ENCODE peak calls at places on chromosomes 1 and 21, in five cellular contexts. A is keratinocyte, F is neuronal stem cell, T is hepatocyte, Y is heart left ventricle. K is an unnamed sample. For H3K4me1, the result is how much of the 10 kb centered on the place peaks cover.

GRCh38 chr1:231827337-231828105 is 200.9 kb downstream of the DISC1 start:
- DNase-seq in A (peak), F (no peak), T (no peak), Y (no peak), K (no peak)

GRCh38 chr21:44012474-44013379 is 618 bp downstream of the TRAPPC10 start:
- DNase-seq in A (no peak), F (peak), T (peak), Y (peak), K (peak)

GRCh38 chr21:26280715-26281310 is 110.2 kb upstream of the APP start:
- DNase-seq in A (no peak), F (no peak), T (no peak), Y (no peak), K (no peak)

GRCh38 chr1:204139088-204139487 is 12.8 kb downstream of the ETNK2 start:
- DNase-seq in A (no peak), F (no peak), T (no peak), Y (no peak), K (no peak)

GRCh38 chr1:1437904-1438376 is 2.5 kb downstream of the VWA1 start:
- DNase-seq in A (no peak), F (no peak), T (peak), Y (no peak), K (peak)

GRCh38 chr1:39416609-39417008 is 74.8 kb upstream of the BMP8A start:
- DNase-seq in A (no peak), F (no peak), T (no peak), Y (no peak), K (no peak)

GRCh38 chr1:172956871-172957270 is 93.9 kb downstream of the TNFSF18 start:
- DNase-seq in A (no peak), F (no peak), T (no peak), Y (no peak), K (no peak)

GRCh38 chr1:174726167-174726879 is 273.4 kb upstream of the CACYBP start:
- DNase-seq in A (no peak), F (no peak), T (peak), Y (no peak), K (no peak)

GRCh38 chr1:194431121-194431520 is 1244.7 kb upstream of the B3GALT2 start:
- DNase-seq in A (no peak), F (no peak), T (no peak), Y (no peak), K (no peak)

GRCh38 chr1:11796036-11796828 is 9.5 kb downstream of the MTHFR start:
- DNase-seq in A (no peak), F (no peak), T (no peak), Y (peak), K (no peak)

GRCh38 chr1:153608742-153609584 is 4.0 kb downstream of the S100A16 start:
- DNase-seq in A (no peak), F (peak), T (peak), Y (peak), K (peak)

GRCh38 chr1:205274041-205274691 is 46.4 kb downstream of the TMCC2 start:
- DNase-seq in A (no peak), F (no peak), T (no peak), Y (no peak), K (no peak)

GRCh38 chr1:117059678-117060440 is at the start of gene TTF2:
- DNase-seq in A (peak), F (peak), T (peak), Y (peak), K (peak)

GRCh38 chr1:98053471-98054366 is 132.9 kb upstream of the DPYD start:
- DNase-seq in A (no peak), F (peak), T (peak), Y (peak), K (peak)

GRCh38 chr1:9794081-9794480 is 29.7 kb downstream of the CLSTN1 start:
- DNase-seq in A (no peak), F (no peak), T (no peak), Y (no peak), K (no peak)

GRCh38 chr1:151815716-151816327 is 10.6 kb upstream of the LINGO4 start:
- DNase-seq in A (no peak), F (no peak), T (no peak), Y (no peak), K (no peak)

GRCh38 chr21:21084179-21084578 is 86.0 kb downstream of the NCAM2 start:
- DNase-seq in A (no peak), F (no peak), T (no peak), Y (no peak), K (no peak)

GRCh38 chr1:240712014-240712731 is 100.2 kb upstream of the GREM2 start:
- DNase-seq in A (no peak), F (no peak), T (no peak), Y (no peak), K (no peak)

GRCh38 chr1:172699111-172699510 is 40.2 kb downstream of the FASLG start:
- DNase-seq in A (no peak), F (no peak), T (no peak), Y (no peak), K (no peak)

GRCh38 chr1:111513410-111514020 is 10.1 kb upstream of the ADORA3 start:
- DNase-seq in A (no peak), F (no peak), T (no peak), Y (peak), K (no peak)

GRCh38 chr1:54385727-54386022 is 20.5 kb downstream of the SSBP3 start:
- DNase-seq in A (no peak), F (no peak), T (no peak), Y (no peak), K (no peak)
- H3K27ac ChIP-seq in A (no peak), F (no peak), T (peak), Y (peak), K (no peak)

GRCh38 chr1:227299238-227299637 is 19.1 kb downstream of the CDC42BPA start:
- DNase-seq in A (no peak), F (no peak), T (no peak), Y (no peak), K (no peak)
- H3K4me3 ChIP-seq in A (peak), F (no peak), T (no peak), Y (no peak), K (no peak)

GRCh38 chr1:221711156-221711577 is 30.7 kb downstream of the DUSP10 start:
- DNase-seq in A (no peak), F (no peak), T (no peak), Y (no peak), K (no peak)

GRCh38 chr1:221711642-221712041 is 30.2 kb downstream of the DUSP10 start:
- DNase-seq in A (no peak), F (no peak), T (no peak), Y (no peak), K (no peak)

GRCh38 chr1:221708987-221709386 is 32.9 kb downstream of the DUSP10 start:
- DNase-seq in A (no peak), F (peak), T (peak), Y (peak), K (no peak)

GRCh38 chr1:221708076-221708571 is 33.8 kb downstream of the DUSP10 start:
- DNase-seq in A (no peak), F (no peak), T (no peak), Y (no peak), K (no peak)

DNA sequence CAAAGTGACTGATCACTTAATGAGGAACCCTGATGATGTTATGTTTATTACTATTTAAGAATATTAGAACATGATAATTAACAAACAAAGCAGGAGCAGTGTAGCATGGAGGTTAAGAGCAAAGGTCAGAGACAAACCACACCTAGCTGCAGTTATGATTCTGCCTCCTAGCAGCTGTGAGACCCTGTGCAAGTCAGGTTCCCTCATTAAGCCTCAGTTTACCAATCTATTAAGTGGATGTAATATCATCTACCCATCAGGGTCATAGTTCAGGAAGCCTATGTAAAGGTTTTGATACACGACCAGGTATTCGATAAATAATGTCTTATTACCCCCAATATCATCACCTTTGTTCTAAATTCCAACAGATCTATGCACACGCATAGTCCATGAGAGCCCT is 32.0 kb downstream of the DUSP10 start:
- DNase-seq in A (no peak), F (no peak), T (no peak), Y (no peak), K (no peak)
- H3K4me1 ChIP-seq in A (under half), F (under half), T (under half), Y (under half), K (under half)

GRCh38 chr1:206521002-206521585 is 13.8 kb downstream of the RASSF5 start:
- DNase-seq in A (no peak), F (no peak), T (peak), Y (no peak), K (no peak)

GRCh38 chr1:206518206-206518605 is 10.9 kb downstream of the RASSF5 start:
- DNase-seq in A (no peak), F (no peak), T (no peak), Y (no peak), K (no peak)

GRCh38 chr1:206518743-206519142 is 11.4 kb downstream of the RASSF5 start:
- DNase-seq in A (no peak), F (no peak), T (no peak), Y (no peak), K (no peak)

GRCh38 chr1:206524739-206525364 is 17.5 kb downstream of the RASSF5 start:
- DNase-seq in A (peak), F (no peak), T (no peak), Y (no peak), K (no peak)

DNA sequence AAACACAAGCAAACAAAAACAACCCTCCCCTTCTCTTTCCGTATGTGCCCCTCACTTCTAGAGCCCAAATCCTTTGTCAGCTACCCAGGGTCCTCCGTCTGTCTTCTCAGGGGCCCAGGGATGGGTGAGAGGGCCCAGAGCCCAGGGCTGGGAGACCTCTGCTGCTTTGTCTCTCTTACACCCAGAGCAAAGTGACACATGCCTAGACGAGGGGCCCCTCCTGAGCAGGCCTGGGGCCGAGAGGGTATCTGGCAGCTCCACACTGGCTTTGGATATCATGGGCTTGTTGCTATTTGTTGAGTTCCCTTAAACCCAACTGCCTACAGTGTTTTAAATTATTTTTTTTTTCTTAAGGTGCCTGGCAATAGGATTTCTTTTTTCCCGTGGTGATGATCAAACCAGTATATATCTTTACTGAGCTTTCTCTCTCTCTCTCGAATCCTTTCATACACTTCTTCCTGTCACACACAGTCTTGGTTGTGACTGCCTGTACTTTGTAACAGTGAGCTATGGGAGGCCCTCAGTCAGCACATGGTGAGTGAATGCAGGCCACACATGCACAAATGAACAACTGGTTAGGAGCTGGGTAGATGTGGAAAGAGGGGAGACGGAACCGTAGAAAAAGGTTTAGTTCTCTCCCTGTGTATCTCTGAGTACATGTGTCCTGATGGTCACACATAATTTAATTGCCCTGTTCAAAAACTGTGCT is 14.5 kb downstream of the RASSF5 start:
- DNase-seq in A (no peak), F (no peak), T (no peak), Y (no peak), K (no peak)
- H3K27ac ChIP-seq in A (no peak), F (no peak), T (no peak), Y (no peak), K (no peak)

GRCh38 chr1:35600593-35600992 is 27.5 kb downstream of the TFAP2E start:
- DNase-seq in A (no peak), F (no peak), T (no peak), Y (no peak), K (no peak)

GRCh38 chr1:35603468-35603867 is 30.4 kb downstream of the TFAP2E start:
- DNase-seq in A (no peak), F (no peak), T (no peak), Y (no peak), K (no peak)

GRCh38 chr1:35605071-35605881 is 32.2 kb downstream of the TFAP2E start:
- DNase-seq in A (no peak), F (no peak), T (no peak), Y (no peak), K (no peak)

GRCh38 chr1:35603941-35604340 is 30.8 kb downstream of the TFAP2E start:
- DNase-seq in A (no peak), F (no peak), T (no peak), Y (no peak), K (no peak)

DNA sequence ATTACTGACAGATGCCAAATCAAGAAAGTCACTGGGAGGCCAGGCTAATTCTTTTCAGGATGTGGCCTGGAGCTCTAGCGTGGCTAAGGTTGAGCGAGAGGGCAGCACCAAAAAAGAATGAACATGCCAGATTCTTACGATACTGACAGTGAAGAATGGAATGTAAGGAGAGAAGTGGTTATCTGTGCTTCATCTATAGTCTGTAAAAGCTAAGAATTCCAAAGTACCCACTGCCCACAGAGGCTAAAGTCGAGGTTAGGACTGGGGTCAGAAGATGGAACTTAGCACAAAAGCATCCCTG is 32.7 kb downstream of the TFAP2E start:
- DNase-seq in A (no peak), F (no peak), T (no peak), Y (no peak), K (no peak)
- H3K4me3 ChIP-seq in A (no peak), F (no peak), T (no peak), Y (no peak), K (no peak)

GRCh38 chr1:230148768-230149469 is 81.9 kb downstream of the GALNT2 start:
- DNase-seq in A (no peak), F (no peak), T (no peak), Y (no peak), K (no peak)
- H3K4me1 ChIP-seq in A (under half), F (under half), T (under half), Y (under half), K (under half)

GRCh38 chr1:192555399-192555798 is 20.2 kb upstream of the RGS1 start:
- DNase-seq in A (no peak), F (no peak), T (no peak), Y (no peak), K (no peak)

GRCh38 chr1:192554904-192555303 is 20.7 kb upstream of the RGS1 start:
- DNase-seq in A (no peak), F (no peak), T (no peak), Y (no peak), K (no peak)

GRCh38 chr1:192553741-192554140 is 21.8 kb upstream of the RGS1 start:
- DNase-seq in A (no peak), F (no peak), T (no peak), Y (no peak), K (no peak)

GRCh38 chr1:192550922-192551534 is 24.5 kb upstream of the RGS1 start:
- DNase-seq in A (no peak), F (no peak), T (no peak), Y (no peak), K (no peak)

GRCh38 chr1:192552619-192553225 is 22.9 kb upstream of the RGS1 start:
- DNase-seq in A (no peak), F (no peak), T (no peak), Y (no peak), K (no peak)
- H3K27ac ChIP-seq in A (no peak), F (no peak), T (no peak), Y (no peak), K (no peak)

GRCh38 chr1:150069923-150070322 is 2.3 kb downstream of the VPS45 start:
- DNase-seq in A (no peak), F (no peak), T (no peak), Y (no peak), K (no peak)
- H3K4me3 ChIP-seq in A (no peak), F (no peak), T (no peak), Y (no peak), K (no peak)